ENCODE peak calls at places on chromosome 12, in eight cellular contexts. Z, G, H, I, E, S, R and A are unnamed samples.

GRCh38 chr12:122022393-122023338 is 982 bp downstream of the BCL7A start:
- DNase-seq in Z (peak; percentile 38), G (peak; percentile 20), H (peak; percentile 11), I (no peak), E (no peak), S (no peak), R (peak; percentile 22), A (no peak)

GRCh38 chr12:124694846-124695497 is 127.6 kb upstream of the NCOR2 start:
- DNase-seq in Z (no peak), G (peak; percentile 85), H (peak; percentile 82), I (peak; percentile 91), E (no peak), S (no peak), R (peak; percentile 73), A (no peak)

GRCh38 chr12:84136862-84137367 is 775.7 kb downstream of the SLC6A15 start:
- DNase-seq in Z (no peak), G (peak; percentile 40), H (peak; percentile 38), I (peak; percentile 64), E (no peak), S (no peak), R (peak; percentile 66), A (no peak)

GRCh38 chr12:128817115-128818015 is 6.4 kb downstream of the SLC15A4 start:
- DNase-seq in Z (peak; percentile 59), G (peak; percentile 79), H (peak; percentile 60), I (peak; percentile 66), E (no peak), S (no peak), R (peak; percentile 80), A (no peak)

GRCh38 chr12:109670647-109671046 is 43.0 kb upstream of the FAM222A start:
- DNase-seq in Z (no peak), G (no peak), H (no peak), I (no peak), E (no peak), S (no peak), R (no peak), A (no peak)

GRCh38 chr12:92879698-92880322 is 49.3 kb downstream of the EEA1 start:
- DNase-seq in Z (no peak), G (no peak), H (peak; percentile 18), I (no peak), E (no peak), S (no peak), R (no peak), A (no peak)

GRCh38 chr12:109998241-109998903 is 858 bp upstream of the ANKRD13A start:
- DNase-seq in Z (no peak), G (peak; percentile 94), H (no peak), I (no peak), E (no peak), S (no peak), R (no peak), A (no peak)

GRCh38 chr12:6852651-6853354 is 853 bp downstream of the USP5 start:
- DNase-seq in Z (peak; percentile 60), G (peak; percentile 82), H (peak; percentile 73), I (peak; percentile 44), E (no peak), S (no peak), R (peak; percentile 87), A (no peak)

GRCh38 chr12:19967001-19967400 is 401.3 kb upstream of the PDE3A start:
- DNase-seq in Z (no peak), G (no peak), H (peak; percentile 35), I (no peak), E (no peak), S (no peak), R (no peak), A (no peak)

GRCh38 chr12:92369061-92369460 is 223.4 kb upstream of the BTG1 start:
- DNase-seq in Z (no peak), G (no peak), H (no peak), I (no peak), E (no peak), S (no peak), R (no peak), A (no peak)

GRCh38 chr12:78804262-78804661 is 60.3 kb upstream of the SYT1 start:
- DNase-seq in Z (no peak), G (no peak), H (no peak), I (no peak), E (no peak), S (no peak), R (no peak), A (no peak)
- H3K4me3 ChIP-seq in Z (no peak overlapping the region), G (no peak overlapping the region), H (no peak overlapping the region), I (no peak overlapping the region), E (no peak overlapping the region), S (no peak overlapping the region), R (no peak overlapping the region), A (no peak overlapping the region)

DNA sequence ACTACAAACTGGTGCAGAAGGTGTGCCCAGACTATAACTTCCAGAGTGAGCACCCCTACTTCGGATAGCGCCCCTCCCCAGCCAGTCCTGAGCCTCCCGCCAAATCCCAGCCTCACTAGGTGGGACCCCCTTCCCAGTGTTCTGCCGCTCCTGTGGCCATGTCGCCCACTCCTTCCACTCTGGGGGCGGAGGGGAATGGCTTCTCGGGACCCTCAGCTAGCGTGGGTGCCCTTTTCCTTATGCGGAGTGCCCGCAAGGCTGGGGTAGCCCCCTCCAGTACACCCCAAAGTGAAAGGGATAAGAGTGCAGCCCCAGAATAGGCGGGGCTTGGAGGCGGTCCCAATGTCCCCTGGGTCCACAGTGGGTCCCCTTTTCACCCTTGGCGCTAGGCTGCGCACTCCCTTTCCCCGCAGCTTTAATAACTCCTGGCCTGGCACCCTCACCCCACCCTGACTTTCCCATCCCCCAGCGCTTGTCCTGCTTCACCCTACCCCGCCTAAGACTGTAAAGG is 3.8 kb upstream of the SHMT2 start:
- DNase-seq in Z (no peak), G (no peak), H (no peak), I (no peak), E (no peak), S (no peak), R (no peak), A (no peak)
- H3K4me3 ChIP-seq in Z (no peak overlapping the region), G (no peak overlapping the region), H (no peak overlapping the region), I (no peak overlapping the region), E (no peak overlapping the region), S (no peak overlapping the region), R (no peak overlapping the region), A (no peak overlapping the region)

GRCh38 chr12:9607816-9608215 is at the start of gene KLRB1:
- DNase-seq in Z (no peak), G (no peak), H (no peak), I (no peak), E (no peak), S (no peak), R (no peak), A (no peak)

GRCh38 chr12:9604288-9604687 is 3.4 kb downstream of the KLRB1 start:
- DNase-seq in Z (no peak), G (peak; percentile 3), H (no peak), I (no peak), E (no peak), S (no peak), R (no peak), A (no peak)

GRCh38 chr12:9606736-9607372 is 862 bp downstream of the KLRB1 start:
- DNase-seq in Z (no peak), G (no peak), H (no peak), I (no peak), E (no peak), S (no peak), R (no peak), A (no peak)

GRCh38 chr12:9605490-9605889 is 2.2 kb downstream of the KLRB1 start:
- DNase-seq in Z (no peak), G (no peak), H (no peak), I (no peak), E (no peak), S (no peak), R (no peak), A (no peak)

GRCh38 chr12:9606247-9606646 is 1.5 kb downstream of the KLRB1 start:
- DNase-seq in Z (no peak), G (no peak), H (no peak), I (no peak), E (no peak), S (no peak), R (no peak), A (no peak)
- H3K4me3 ChIP-seq in Z (no peak overlapping the region), G (no peak overlapping the region), H (no peak overlapping the region), I (no peak overlapping the region), E (no peak overlapping the region), S (no peak overlapping the region), R (no peak overlapping the region), A (no peak overlapping the region)

GRCh38 chr12:32395031-32395430 is 4.3 kb upstream of the FGD4 start:
- DNase-seq in Z (no peak), G (no peak), H (no peak), I (no peak), E (no peak), S (no peak), R (no peak), A (no peak)

GRCh38 chr12:32390572-32391219 is 8.7 kb upstream of the FGD4 start:
- DNase-seq in Z (peak; percentile 30), G (no peak), H (peak; percentile 36), I (peak; percentile 32), E (no peak), S (no peak), R (peak; percentile 54), A (no peak)
- H3K4me3 ChIP-seq in Z (no peak overlapping the region), G (peak overlapping the region; percentile 26), H (peak overlapping the region; percentile 39), I (peak overlapping the region; percentile 40), E (peak overlapping the region; percentile 40), S (no peak overlapping the region), R (peak overlapping the region; percentile 54), A (peak overlapping the region; percentile 20)

DNA sequence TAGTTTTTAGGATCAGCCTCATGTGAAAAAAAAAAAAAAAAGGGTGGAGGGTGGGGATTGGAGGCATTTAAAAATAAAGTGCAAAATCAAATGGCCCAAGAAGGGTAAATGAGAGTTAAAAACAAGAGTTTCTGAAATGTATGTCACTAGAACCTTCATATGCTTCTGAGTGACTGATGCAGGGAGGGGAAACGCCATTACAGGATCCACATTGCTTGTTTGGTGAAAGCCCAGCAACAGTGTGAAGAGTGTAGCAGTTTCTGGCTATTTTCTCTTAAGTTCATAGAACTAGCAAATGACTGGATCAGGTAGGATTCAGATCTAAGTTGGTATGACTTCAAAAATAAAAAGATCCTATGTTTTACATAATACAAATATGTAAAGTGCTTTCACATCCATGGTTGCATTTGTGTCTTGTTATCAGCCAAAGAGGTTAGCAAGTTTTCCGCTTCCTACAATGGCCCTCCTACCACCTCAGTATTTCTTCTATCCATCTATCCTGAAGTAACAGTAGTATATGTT is 2.9 kb downstream of the CHPT1 start:
- DNase-seq in Z (no peak), G (no peak), H (no peak), I (no peak), E (no peak), S (no peak), R (no peak), A (no peak)
- H3K4me3 ChIP-seq in Z (no peak overlapping the region), G (no peak overlapping the region), H (no peak overlapping the region), I (no peak overlapping the region), E (no peak overlapping the region), S (no peak overlapping the region), R (no peak overlapping the region), A (no peak overlapping the region)

DNA sequence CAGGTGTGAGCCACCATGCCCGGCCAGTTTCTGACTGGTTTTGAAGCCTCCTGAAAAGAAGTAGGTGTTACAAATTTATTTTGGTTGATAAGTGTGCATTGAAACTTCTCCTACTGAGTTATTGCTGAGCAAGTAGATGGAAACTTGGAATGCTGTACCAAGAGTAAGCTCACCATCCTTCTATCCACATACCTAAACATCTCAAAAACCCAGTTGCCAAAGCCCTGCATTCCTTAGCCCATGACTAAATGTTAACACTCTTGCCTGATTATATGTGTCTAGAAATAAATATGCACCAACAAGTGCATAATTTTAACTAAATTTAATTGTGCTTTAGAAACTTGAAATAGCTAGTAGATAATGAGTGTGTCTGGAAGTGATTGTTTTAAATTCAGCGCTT is 357.8 kb downstream of the DUSP6 start:
- DNase-seq in Z (no peak), G (peak; percentile 60), H (no peak), I (no peak), E (no peak), S (no peak), R (no peak), A (no peak)
- H3K4me3 ChIP-seq in Z (no peak overlapping the region), G (no peak overlapping the region), H (no peak overlapping the region), I (no peak overlapping the region), E (no peak overlapping the region), S (no peak overlapping the region), R (no peak overlapping the region), A (no peak overlapping the region)